ENCODE peak calls at places on chromosomes 13 and 19, in nine cellular contexts. L is WERI-Rb-1; M is tibial nerve; N is upper lobe of right lung; A is HL-60; J is breast epithelium; P is body of pancreas; K is CD8-positive, alpha-beta T cell; B is CD8-positive, alpha-beta memory T cell. S is an unnamed sample.

GRCh38 chr13:112242777-112243176 is 133.4 kb upstream of the SPACA7 start:
- DNase-seq in L (no peak), M (no peak), N (peak; percentile 8), A (no peak), J (no peak), P (no peak), K (no peak), B (no peak), S (no peak)

GRCh38 chr19:7672522-7672921 is 3.7 kb downstream of the RETN start:
- DNase-seq in L (no peak), M (no peak), N (no peak), A (no peak), J (no peak), P (no peak), K (no peak), B (no peak), S (no peak)

GRCh38 chr13:110700186-110700585 is 5.7 kb downstream of the CARS2 start:
- DNase-seq in L (no peak), M (no peak), N (no peak), A (no peak), J (no peak), P (no peak), K (no peak), B (no peak), S (no peak)

GRCh38 chr13:60288569-60288968 is 108.5 kb upstream of the TDRD3 start:
- DNase-seq in L (no peak), M (no peak), N (no peak), A (no peak), J (no peak), P (no peak), K (no peak), B (no peak), S (no peak)

GRCh38 chr19:2722541-2723344 is 1.6 kb upstream of the DIRAS1 start:
- DNase-seq in L (no peak), M (peak; percentile 17), N (peak; percentile 85), A (peak; percentile 57), J (peak; percentile 66), P (peak; percentile 57), K (no peak), B (no peak), S (peak; percentile 82)

GRCh38 chr13:56424246-56424645 is 716.5 kb upstream of the PRR20A start:
- DNase-seq in L (no peak), M (no peak), N (no peak), A (no peak), J (no peak), P (no peak), K (no peak), B (no peak), S (no peak)

GRCh38 chr13:97976551-97977375 is 23.3 kb downstream of the IPO5 start:
- DNase-seq in L (peak; percentile 42), M (peak; percentile 10), N (peak; percentile 96), A (no peak), J (peak; percentile 66), P (no peak), K (no peak), B (no peak), S (peak; percentile 25)

GRCh38 chr19:7554565-7554964 is 19.0 kb downstream of the PNPLA6 start:
- DNase-seq in L (no peak), M (no peak), N (no peak), A (no peak), J (no peak), P (no peak), K (no peak), B (no peak), S (no peak)

GRCh38 chr19:6610934-6611370 is 20.0 kb upstream of the CD70 start:
- DNase-seq in L (no peak), M (no peak), N (no peak), A (no peak), J (no peak), P (no peak), K (no peak), B (no peak), S (peak; percentile 2)

GRCh38 chr13:97948041-97948440 is 5.4 kb upstream of the IPO5 start:
- DNase-seq in L (no peak), M (no peak), N (no peak), A (no peak), J (no peak), P (no peak), K (no peak), B (no peak), S (no peak)

GRCh38 chr19:15195987-15196682 is 4.7 kb downstream of the NOTCH3 start:
- DNase-seq in L (peak; percentile 64), M (no peak), N (peak; percentile 92), A (no peak), J (peak; percentile 94), P (peak; percentile 92), K (no peak), B (no peak), S (peak; percentile 13)

GRCh38 chr13:110333837-110334236 is 26.8 kb downstream of the COL4A2 start:
- DNase-seq in L (no peak), M (no peak), N (peak; percentile 40), A (no peak), J (no peak), P (no peak), K (no peak), B (no peak), S (no peak)

GRCh38 chr19:10141973-10142372 is 22.3 kb upstream of the EIF3G start:
- DNase-seq in L (no peak), M (no peak), N (no peak), A (no peak), J (no peak), P (no peak), K (no peak), B (no peak), S (no peak)
- H3K4me3 ChIP-seq in L (no peak overlapping the region), M (no peak overlapping the region), N (no peak overlapping the region), A (no peak overlapping the region), J (no peak overlapping the region), P (no peak overlapping the region), K (peak overlapping the region; percentile 45), B (peak overlapping the region; percentile 49), S (no peak overlapping the region)

DNA sequence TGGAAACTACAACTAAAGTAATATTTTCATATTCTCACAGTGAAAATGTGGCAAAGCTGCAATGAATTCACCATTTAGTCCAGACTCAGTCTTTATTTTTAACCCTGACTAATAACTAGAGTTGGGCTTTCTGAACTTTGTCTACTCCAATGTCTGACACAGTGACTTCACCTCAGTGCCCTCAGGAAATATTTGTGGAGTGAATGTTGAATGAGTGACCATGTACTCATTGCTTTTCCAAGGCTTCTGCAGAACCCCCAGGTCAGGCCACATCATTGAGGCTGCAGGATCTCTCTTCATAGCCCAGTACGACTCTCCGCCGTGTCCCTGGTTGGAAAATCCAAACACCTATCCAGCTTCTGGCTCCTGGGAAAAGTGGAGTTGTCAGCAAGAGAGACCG is 1.8 kb downstream of the ZNF175 start:
- DNase-seq in L (no peak), M (no peak), N (no peak), A (no peak), J (no peak), P (no peak), K (no peak), B (no peak), S (peak; percentile 9)
- H3K4me3 ChIP-seq in L (no peak overlapping the region), M (no peak overlapping the region), N (no peak overlapping the region), A (no peak overlapping the region), J (no peak overlapping the region), P (no peak overlapping the region), K (no peak overlapping the region), B (no peak overlapping the region), S (no peak overlapping the region)

GRCh38 chr19:620166-620862 is 13.0 kb downstream of the POLRMT start:
- DNase-seq in L (no peak), M (no peak), N (no peak), A (no peak), J (no peak), P (no peak), K (no peak), B (no peak), S (no peak)

GRCh38 chr19:618674-619285 is 14.6 kb downstream of the POLRMT start:
- DNase-seq in L (no peak), M (no peak), N (no peak), A (no peak), J (no peak), P (no peak), K (no peak), B (no peak), S (no peak)

GRCh38 chr19:618247-618619 is 15.1 kb downstream of the POLRMT start:
- DNase-seq in L (no peak), M (no peak), N (no peak), A (no peak), J (no peak), P (no peak), K (no peak), B (no peak), S (no peak)

GRCh38 chr19:617551-618246 is 15.6 kb downstream of the POLRMT start:
- DNase-seq in L (no peak), M (no peak), N (no peak), A (no peak), J (no peak), P (no peak), K (no peak), B (no peak), S (no peak)

GRCh38 chr19:619286-620002 is 13.9 kb downstream of the POLRMT start:
- DNase-seq in L (no peak), M (no peak), N (no peak), A (no peak), J (no peak), P (no peak), K (no peak), B (no peak), S (no peak)
- H3K4me3 ChIP-seq in L (no peak overlapping the region), M (no peak overlapping the region), N (no peak overlapping the region), A (no peak overlapping the region), J (no peak overlapping the region), P (no peak overlapping the region), K (no peak overlapping the region), B (no peak overlapping the region), S (no peak overlapping the region)

GRCh38 chr13:50123002-50123401 is 107.8 kb downstream of the KCNRG start:
- DNase-seq in L (no peak), M (no peak), N (no peak), A (no peak), J (no peak), P (no peak), K (no peak), B (no peak), S (no peak)
- H3K4me3 ChIP-seq in L (peak overlapping the region; percentile 52), M (no peak overlapping the region), N (peak overlapping the region; percentile 71), A (peak overlapping the region; percentile 76), J (peak overlapping the region; percentile 90), P (no peak overlapping the region), K (no peak overlapping the region), B (no peak overlapping the region), S (no peak overlapping the region)

DNA sequence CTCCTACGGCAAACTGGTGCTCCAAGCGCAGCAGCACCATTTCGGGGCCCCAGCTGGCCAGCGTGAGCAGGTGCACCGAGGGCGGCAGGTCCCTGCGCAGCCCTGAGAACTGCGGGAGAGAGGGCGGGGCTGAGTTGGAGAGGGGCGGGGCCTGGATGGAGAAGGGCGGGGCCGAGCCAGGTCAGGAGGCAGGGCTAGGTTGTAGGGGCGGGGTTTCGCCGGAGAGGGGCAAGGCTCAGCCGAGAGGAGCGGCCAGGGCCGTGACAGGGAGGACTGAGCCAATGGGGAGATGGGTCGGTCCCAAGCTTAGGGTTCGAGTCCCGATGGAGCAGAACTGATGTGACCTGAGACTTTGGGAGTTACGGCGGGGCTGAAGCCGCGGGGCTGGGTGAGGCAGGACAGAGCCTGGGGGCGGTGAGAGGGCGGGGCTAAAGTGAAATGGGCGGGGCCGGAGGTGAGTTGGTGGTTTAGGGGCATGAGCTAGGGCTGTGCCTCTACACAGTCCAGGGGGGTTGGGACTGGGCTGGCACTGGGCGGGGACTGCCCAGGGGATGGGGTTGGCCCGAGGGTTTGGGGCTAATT is 19.0 kb downstream of the MAN2B1 start:
- DNase-seq in L (no peak), M (peak; percentile 18), N (peak; percentile 90), A (no peak), J (peak; percentile 68), P (peak; percentile 79), K (no peak), B (no peak), S (peak; percentile 16)
- H3K4me3 ChIP-seq in L (no peak overlapping the region), M (no peak overlapping the region), N (peak overlapping the region; percentile 32), A (no peak overlapping the region), J (peak overlapping the region; percentile 63), P (no peak overlapping the region), K (no peak overlapping the region), B (no peak overlapping the region), S (peak overlapping the region; percentile 30)